ENCODE peak calls at places on chromosome 14, in four cellular contexts. F is HTR-8/SVneo; A is CD8-positive, alpha-beta T cell; H is stimulated activated CD8-positive, alpha-beta memory T cell treated with anti-CD3 and anti-CD28 coated beads, Interleukin-12 subunit alpha, Interleukin-12 subunit beta, amount 100 ng/mL, for 1 hour. N is an unnamed sample.

GRCh38 chr14:24192933-24193332 is 2.3 kb downstream of the TM9SF1 start:
- DNase-seq in F (no peak), A (no peak), H (no peak), N (no peak)

GRCh38 chr14:103141117-103141796 is 18.0 kb downstream of the TNFAIP2 start:
- DNase-seq in A (no peak), F (no peak), H (no peak), N (no peak)

GRCh38 chr14:32121948-32122347 is 44.8 kb downstream of the ARHGAP5 start:
- DNase-seq in F (no peak), A (no peak), H (no peak), N (no peak)

GRCh38 chr14:98297567-98297966 is 974.4 kb downstream of the BCL11B start:
- DNase-seq in H (no peak), F (no peak), A (no peak), N (no peak)

GRCh38 chr14:85572845-85573244 is 42.9 kb downstream of the FLRT2 start:
- DNase-seq in F (peak), A (no peak), H (no peak), N (no peak)

GRCh38 chr14:79586401-79586800 is 624.9 kb downstream of the DIO2 start:
- DNase-seq in F (no peak), H (no peak), A (no peak), N (no peak)

GRCh38 chr14:100384819-100385813 is 62.0 kb downstream of the SLC25A47 start:
- DNase-seq in F (peak), A (no peak), H (no peak), N (no peak)

GRCh38 chr14:87186745-87187144 is 806.2 kb downstream of the GALC start:
- DNase-seq in A (no peak), H (no peak), F (no peak), N (no peak)

GRCh38 chr14:66078031-66078430 is 408.1 kb upstream of the CCDC196 start:
- DNase-seq in F (no peak), A (no peak), H (no peak), N (no peak)

N was measured in thoracic aorta.